ENCODE peak calls at places on chromosomes 12 and 14, in six cellular contexts. L, N, P, H, I and T are unnamed samples.

GRCh38 chr14:85301506-85301905 is 228.4 kb upstream of the FLRT2 start:
- DNase-seq in L (no peak), I (no peak), H (no peak), N (no peak), P (no peak), T (peak; percentile 22)

GRCh38 chr14:78070344-78070743 is 99.8 kb upstream of the NRXN3 start:
- DNase-seq in N (no peak), P (no peak), L (no peak), H (no peak), I (no peak), T (no peak)

GRCh38 chr12:25591132-25591531 is 38.0 kb upstream of the LMNTD1 start:
- DNase-seq in P (no peak), H (peak; percentile 9), L (no peak), N (no peak), I (no peak), T (no peak)

GRCh38 chr12:23950011-23950774 is 723 bp upstream of the SOX5 start:
- DNase-seq in L (peak; percentile 26), I (no peak), N (no peak), P (no peak), H (peak; percentile 14), T (no peak)

GRCh38 chr12:87768884-87769283 is 260.3 kb downstream of the C12orf50 start:
- DNase-seq in L (no peak), P (no peak), N (no peak), I (no peak), H (no peak), T (no peak)

GRCh38 chr12:56565510-56566101 is 44.0 kb downstream of the RBMS2 start:
- DNase-seq in H (peak; percentile 79), N (no peak), I (peak; percentile 69), L (peak; percentile 90), P (peak; percentile 68), T (peak; percentile 54)

GRCh38 chr14:41899416-41899815 is 292.7 kb downstream of the LRFN5 start:
- DNase-seq in P (no peak), H (no peak), N (no peak), L (no peak), I (no peak), T (no peak)

GRCh38 chr14:70555890-70556289 is 21.1 kb upstream of the ADAM20 start:
- DNase-seq in P (no peak), I (peak; percentile 11), H (peak; percentile 2), L (peak; percentile 28), N (no peak), T (no peak)

GRCh38 chr12:92582888-92583287 is 119.9 kb upstream of the PLEKHG7 start:
- DNase-seq in I (no peak), H (no peak), P (no peak), N (no peak), L (no peak), T (no peak)

GRCh38 chr12:65123435-65124063 is 2.4 kb upstream of the WIF1 start:
- DNase-seq in P (no peak), L (no peak), H (peak; percentile 9), I (no peak), N (no peak), T (peak; percentile 60)

GRCh38 chr12:25419595-25419994 is 133.5 kb downstream of the LMNTD1 start:
- DNase-seq in H (no peak), I (no peak), P (no peak), L (no peak), N (no peak), T (no peak)

GRCh38 chr12:54018608-54018984 is 9.6 kb upstream of the HOXC6 start:
- DNase-seq in H (no peak), L (no peak), I (no peak), N (no peak), P (no peak), T (no peak)

GRCh38 chr12:19491863-19492262 is 52.6 kb downstream of the AEBP2 start:
- DNase-seq in N (no peak), P (no peak), I (no peak), H (no peak), L (no peak), T (no peak)

GRCh38 chr14:72617391-72618011 is 276.4 kb downstream of the DPF3 start:
- DNase-seq in N (no peak), L (no peak), I (no peak), P (no peak), H (peak; percentile 53), T (no peak)

GRCh38 chr12:51642286-51642685 is 51.3 kb downstream of the SCN8A start:
- DNase-seq in H (no peak), N (no peak), I (no peak), L (no peak), P (no peak), T (no peak)

GRCh38 chr12:11653215-11653753 is 3.8 kb downstream of the ETV6 start:
- DNase-seq in P (peak; percentile 72), L (no peak), I (no peak), H (no peak), N (no peak), T (peak; percentile 16)